ENCODE peak calls at places on chromosomes 1 and 21, in ten cellular contexts. P is mesenchymal stem cell; F is cardiac fibroblast; S is right lobe of liver; Q is bronchial epithelial cell; V is fibroblast of villous mesenchyme; T is lower lobe of right lung; G is Caco-2; U is heart right ventricle; L is effector memory CD4-positive, alpha-beta T cell. H is an unnamed sample.

GRCh38 chr1:199102239-199102638 is 463.4 kb downstream of the PTPRC start:
- DNase-seq in P (no peak), V (no peak), L (no peak), S (no peak), G (no peak), T (no peak), Q (no peak), U (no peak), F (no peak), H (no peak)

GRCh38 chr21:32940079-32941014 is 85.4 kb upstream of the OLIG2 start:
- DNase-seq in S (no peak), F (peak), G (peak), P (peak), L (peak), V (peak), U (peak), Q (peak), T (no peak), H (peak)

GRCh38 chr1:182087951-182088350 is 26.4 kb upstream of the ZNF648 start:
- DNase-seq in F (no peak), P (no peak), L (no peak), U (no peak), T (no peak), V (no peak), S (no peak), Q (peak), G (no peak), H (no peak)

GRCh38 chr1:111361761-111362160 is 65.8 kb downstream of the OVGP1 start:
- DNase-seq in F (peak), Q (no peak), U (no peak), L (no peak), S (no peak), G (no peak), V (no peak), T (no peak), P (no peak), H (no peak)

GRCh38 chr1:220331318-220331717 is 59.1 kb upstream of the RAB3GAP2 start:
- DNase-seq in V (no peak), L (no peak), U (no peak), P (no peak), S (no peak), G (no peak), Q (no peak), T (no peak), F (no peak), H (no peak)

GRCh38 chr1:15154480-15155036 is 1.0 kb downstream of the TMEM51 start:
- DNase-seq in L (no peak), G (no peak), P (peak), F (no peak), V (peak), U (no peak), T (peak), Q (peak), S (no peak), H (no peak)

GRCh38 chr1:214537219-214537618 is 14.2 kb downstream of the PTPN14 start:
- DNase-seq in L (no peak), F (peak), S (no peak), U (no peak), G (no peak), T (no peak), V (peak), Q (peak), P (peak), H (no peak)

GRCh38 chr1:193806079-193807048 is 620.0 kb upstream of the B3GALT2 start:
- DNase-seq in P (no peak), Q (no peak), G (no peak), U (no peak), F (no peak), T (no peak), V (no peak), S (no peak), L (no peak), H (no peak)

GRCh38 chr1:206557636-206558473 is 50.5 kb downstream of the RASSF5 start:
- DNase-seq in G (no peak), T (peak), Q (no peak), L (no peak), U (no peak), P (peak), F (no peak), V (no peak), S (no peak), H (peak)

GRCh38 chr1:69572921-69573320 is 5.2 kb downstream of the LRRC7 start:
- DNase-seq in Q (peak), P (peak), L (no peak), F (no peak), V (no peak), G (no peak), T (no peak), U (no peak), S (no peak), H (no peak)

GRCh38 chr1:84758968-84759491 is 68.8 kb upstream of the SSX2IP start:
- DNase-seq in G (no peak), L (no peak), U (peak), Q (no peak), V (peak), F (peak), T (no peak), S (no peak), P (peak), H (no peak)

GRCh38 chr1:172909606-172910326 is 141.0 kb downstream of the TNFSF18 start:
- DNase-seq in U (no peak), V (peak), F (peak), T (no peak), G (no peak), S (no peak), P (peak), L (no peak), Q (peak), H (no peak)

GRCh38 chr1:2796890-2797740 is 4.4 kb downstream of the TTC34 start:
- DNase-seq in G (no peak), S (no peak), L (no peak), U (no peak), T (peak), V (no peak), F (no peak), Q (no peak), P (no peak), H (no peak)

GRCh38 chr1:23444104-23444533 is 19.6 kb upstream of the TCEA3 start:
- DNase-seq in G (no peak), V (peak), T (peak), Q (no peak), P (peak), L (no peak), F (peak), U (peak), S (peak), H (no peak)

GRCh38 chr1:227887697-227888403 is 59.9 kb downstream of the WNT9A start:
- DNase-seq in Q (no peak), V (peak), L (peak), P (peak), G (no peak), U (peak), T (peak), S (peak), F (peak), H (no peak)

GRCh38 chr1:218344814-218345672 is at the start of gene TGFB2:
- DNase-seq in L (no peak), U (peak), V (peak), P (peak), Q (peak), T (no peak), S (no peak), F (peak), G (peak), H (no peak)

GRCh38 chr1:159981351-159982055 is 27.5 kb upstream of the SLAMF9 start:
- DNase-seq in T (no peak), V (no peak), L (no peak), S (no peak), P (no peak), Q (no peak), U (no peak), G (no peak), F (no peak), H (no peak)

GRCh38 chr1:178060789-178061556 is 32.9 kb upstream of the RASAL2 start:
- DNase-seq in Q (peak), L (no peak), F (peak), G (no peak), V (peak), P (peak), U (peak), S (no peak), T (no peak), H (no peak)

GRCh38 chr1:51792864-51793263 is 85.7 kb downstream of the NRDC start:
- DNase-seq in U (no peak), G (no peak), S (no peak), P (peak), F (peak), V (peak), T (no peak), L (no peak), Q (peak), H (no peak)

GRCh38 chr1:164728719-164729118 is 169.7 kb downstream of the PBX1 start:
- DNase-seq in S (no peak), L (no peak), Q (no peak), V (peak), F (peak), T (no peak), U (no peak), G (no peak), P (no peak), H (no peak)

GRCh38 chr1:203544485-203544884 is 50.5 kb downstream of the OPTC start:
- DNase-seq in U (no peak), F (no peak), Q (no peak), L (no peak), T (no peak), P (no peak), V (peak), G (no peak), S (no peak), H (no peak)

GRCh38 chr1:12040457-12041051 is 21.3 kb downstream of the MIIP start:
- DNase-seq in Q (peak), P (peak), T (no peak), S (no peak), U (no peak), L (no peak), G (no peak), V (peak), F (peak), H (peak)

GRCh38 chr1:78005755-78006154 is 1.0 kb downstream of the DNAJB4 start:
- DNase-seq in V (peak), T (no peak), S (no peak), P (peak), F (peak), G (no peak), Q (peak), U (peak), L (no peak), H (peak)

GRCh38 chr1:56434659-56435202 is 144.6 kb downstream of the PLPP3 start:
- DNase-seq in S (no peak), P (no peak), L (no peak), G (peak), Q (no peak), T (no peak), U (no peak), V (no peak), F (no peak), H (no peak)

GRCh38 chr1:14924455-14925325 is 228.9 kb upstream of the TMEM51 start:
- DNase-seq in T (peak), U (no peak), Q (no peak), G (no peak), F (peak), P (peak), S (peak), V (peak), L (no peak), H (no peak)

GRCh38 chr1:167794043-167794442 is 72.3 kb downstream of the MPZL1 start:
- DNase-seq in V (no peak), Q (peak), F (no peak), L (no peak), U (no peak), P (no peak), T (no peak), S (no peak), G (no peak), H (no peak)

GRCh38 chr1:180778782-180779398 is 133.8 kb upstream of the KIAA1614 start:
- DNase-seq in P (no peak), S (no peak), U (no peak), L (no peak), Q (peak), T (no peak), F (peak), G (peak), V (no peak), H (no peak)

GRCh38 chr1:11730429-11730861 is 5.5 kb upstream of the AGTRAP start:
- DNase-seq in Q (peak), P (peak), S (no peak), L (peak), T (no peak), V (peak), U (peak), G (no peak), F (peak), H (no peak)

GRCh38 chr1:184755226-184756065 is 788 bp upstream of the EDEM3 start:
- DNase-seq in S (no peak), T (no peak), U (no peak), L (no peak), P (no peak), F (peak), V (no peak), Q (peak), G (no peak), H (no peak)

GRCh38 chr1:197302775-197303174 is 34.7 kb downstream of the CRB1 start:
- DNase-seq in Q (peak), L (no peak), T (no peak), S (no peak), U (no peak), F (no peak), V (no peak), P (peak), G (no peak), H (no peak)

GRCh38 chr1:233520510-233521191 is 93.3 kb upstream of the KCNK1 start:
- DNase-seq in F (no peak), T (no peak), P (no peak), Q (peak), S (no peak), U (no peak), V (no peak), G (no peak), L (no peak), H (peak)

GRCh38 chr1:41752514-41753170 is 166.1 kb downstream of the HIVEP3 start:
- DNase-seq in L (no peak), S (no peak), F (no peak), U (no peak), Q (peak), P (no peak), V (no peak), G (no peak), T (no peak), H (no peak)

DNA sequence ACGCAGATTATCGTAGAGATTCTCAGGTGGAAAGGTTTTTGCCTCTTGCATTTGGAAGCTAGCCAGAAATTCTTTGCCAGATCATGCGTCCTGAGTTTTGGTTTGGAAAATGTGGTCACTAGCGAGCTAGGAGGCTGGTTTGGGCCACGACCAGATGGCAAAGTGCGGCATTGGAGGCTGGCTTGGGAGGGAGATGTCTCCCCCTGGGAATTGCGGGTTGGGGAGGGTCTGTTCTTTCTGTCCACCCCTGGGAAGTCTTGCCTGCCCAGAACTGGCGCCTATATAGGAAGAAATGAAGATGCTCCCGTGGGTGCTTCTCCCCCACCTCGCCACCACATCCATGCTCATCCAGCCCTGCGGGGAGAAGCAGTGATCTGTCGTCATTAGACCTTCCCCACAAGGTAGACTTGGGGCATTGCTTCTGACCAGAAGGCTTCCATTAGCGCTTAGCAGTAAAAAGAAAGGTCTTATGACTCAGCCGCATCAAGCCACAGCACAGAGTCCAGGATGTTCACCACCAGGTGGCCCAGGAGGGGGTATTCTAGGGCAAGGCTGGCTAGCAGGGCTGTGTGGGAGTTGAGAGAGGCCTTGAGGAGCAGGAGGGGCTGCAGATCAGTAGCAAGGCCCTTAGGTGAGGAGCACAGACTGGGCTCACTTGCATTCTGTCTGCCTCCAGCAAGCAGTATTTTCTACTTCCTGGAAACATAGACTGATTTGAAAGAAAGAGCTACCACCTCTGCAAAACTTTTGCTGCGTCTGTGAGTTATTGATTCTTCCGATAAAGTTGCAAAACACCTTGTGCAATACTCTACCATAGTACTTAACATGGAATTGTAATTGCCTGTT is 1.5 kb upstream of the PTP4A2 start:
- DNase-seq in L (peak), Q (peak), S (peak), F (peak), U (peak), V (peak), P (peak), G (peak), T (peak), H (no peak)
- H3K4me3 ChIP-seq in L (peak), Q (no peak), S (no peak), F (no peak), U (no peak), V (no peak), P (no peak), G (no peak), T (no peak), H (no peak)

GRCh38 chr1:151990856-151991198 is 2.8 kb downstream of the S100A10 start:
- DNase-seq in F (peak), P (peak), U (peak), L (no peak), Q (peak), G (no peak), S (no peak), T (no peak), V (peak), H (peak)
- H3K4me3 ChIP-seq in F (peak), P (no peak), U (peak), L (no peak), Q (peak), G (peak), S (no peak), T (peak), V (peak), H (peak)

GRCh38 chr1:21663951-21664805 is 5.0 kb downstream of the RAP1GAP start:
- DNase-seq in G (no peak), S (no peak), V (no peak), U (no peak), F (no peak), L (no peak), P (no peak), Q (no peak), T (no peak), H (no peak)
- H3K4me3 ChIP-seq in G (no peak), S (no peak), V (no peak), U (no peak), F (no peak), L (no peak), P (no peak), Q (no peak), T (no peak), H (no peak)

GRCh38 chr1:48858200-48858599 is 81.5 kb upstream of the BEND5 start:
- DNase-seq in P (no peak), L (no peak), G (no peak), V (no peak), F (no peak), Q (no peak), U (no peak), T (no peak), S (no peak), H (no peak)

GRCh38 chr1:48848035-48848434 is 71.3 kb upstream of the BEND5 start:
- DNase-seq in G (no peak), L (no peak), F (no peak), P (no peak), U (no peak), T (no peak), S (no peak), Q (no peak), V (no peak), H (no peak)

GRCh38 chr1:48851638-48852037 is 74.9 kb upstream of the BEND5 start:
- DNase-seq in P (no peak), L (no peak), T (no peak), Q (no peak), G (no peak), U (no peak), F (peak), S (no peak), V (no peak), H (no peak)

GRCh38 chr1:48853006-48853405 is 76.3 kb upstream of the BEND5 start:
- DNase-seq in G (no peak), P (peak), S (no peak), Q (peak), U (no peak), F (peak), V (peak), L (no peak), T (no peak), H (no peak)
- H3K4me3 ChIP-seq in G (no peak), P (no peak), S (no peak), Q (no peak), U (no peak), F (no peak), V (no peak), L (no peak), T (no peak), H (no peak)

GRCh38 chr1:71365451-71365850 is 284.6 kb upstream of the ZRANB2 start:
- DNase-seq in F (peak), U (no peak), P (peak), Q (peak), L (no peak), T (no peak), V (peak), S (no peak), G (no peak), H (no peak)

GRCh38 chr1:71364236-71364635 is 283.4 kb upstream of the ZRANB2 start:
- DNase-seq in T (no peak), U (no peak), G (no peak), L (no peak), F (peak), V (peak), S (no peak), P (no peak), Q (no peak), H (no peak)
- H3K4me3 ChIP-seq in T (no peak), U (no peak), G (no peak), L (no peak), F (no peak), V (no peak), S (no peak), P (no peak), Q (no peak), H (no peak)

GRCh38 chr1:34866762-34867109 is 7.2 kb upstream of the SMIM12 start:
- DNase-seq in T (no peak), F (no peak), V (no peak), S (no peak), P (no peak), L (no peak), G (no peak), Q (no peak), U (no peak), H (no peak)
- H3K4me3 ChIP-seq in T (peak), F (peak), V (peak), S (peak), P (no peak), L (peak), G (no peak), Q (peak), U (peak), H (peak)

GRCh38 chr1:9257851-9258250 is 23.3 kb downstream of the H6PD start:
- DNase-seq in S (no peak), V (no peak), F (no peak), L (no peak), T (peak), Q (no peak), G (no peak), P (no peak), U (no peak), H (no peak)

GRCh38 chr1:9261496-9261895 is 26.9 kb downstream of the H6PD start:
- DNase-seq in Q (no peak), G (no peak), V (no peak), F (no peak), S (no peak), P (no peak), U (no peak), T (no peak), L (no peak), H (no peak)

GRCh38 chr1:9256332-9256731 is 21.8 kb downstream of the H6PD start:
- DNase-seq in G (no peak), V (no peak), F (no peak), U (no peak), P (no peak), S (no peak), Q (no peak), T (peak), L (no peak), H (no peak)

GRCh38 chr1:9260086-9260766 is 25.7 kb downstream of the H6PD start:
- DNase-seq in P (peak), L (no peak), U (no peak), S (no peak), Q (no peak), G (no peak), F (peak), T (no peak), V (no peak), H (no peak)

GRCh38 chr1:9258629-9259028 is 24.1 kb downstream of the H6PD start:
- DNase-seq in G (no peak), P (no peak), L (no peak), U (no peak), F (no peak), S (no peak), V (no peak), Q (no peak), T (no peak), H (no peak)
- H3K4me3 ChIP-seq in G (no peak), P (no peak), L (no peak), U (no peak), F (no peak), S (no peak), V (no peak), Q (no peak), T (no peak), H (no peak)

DNA sequence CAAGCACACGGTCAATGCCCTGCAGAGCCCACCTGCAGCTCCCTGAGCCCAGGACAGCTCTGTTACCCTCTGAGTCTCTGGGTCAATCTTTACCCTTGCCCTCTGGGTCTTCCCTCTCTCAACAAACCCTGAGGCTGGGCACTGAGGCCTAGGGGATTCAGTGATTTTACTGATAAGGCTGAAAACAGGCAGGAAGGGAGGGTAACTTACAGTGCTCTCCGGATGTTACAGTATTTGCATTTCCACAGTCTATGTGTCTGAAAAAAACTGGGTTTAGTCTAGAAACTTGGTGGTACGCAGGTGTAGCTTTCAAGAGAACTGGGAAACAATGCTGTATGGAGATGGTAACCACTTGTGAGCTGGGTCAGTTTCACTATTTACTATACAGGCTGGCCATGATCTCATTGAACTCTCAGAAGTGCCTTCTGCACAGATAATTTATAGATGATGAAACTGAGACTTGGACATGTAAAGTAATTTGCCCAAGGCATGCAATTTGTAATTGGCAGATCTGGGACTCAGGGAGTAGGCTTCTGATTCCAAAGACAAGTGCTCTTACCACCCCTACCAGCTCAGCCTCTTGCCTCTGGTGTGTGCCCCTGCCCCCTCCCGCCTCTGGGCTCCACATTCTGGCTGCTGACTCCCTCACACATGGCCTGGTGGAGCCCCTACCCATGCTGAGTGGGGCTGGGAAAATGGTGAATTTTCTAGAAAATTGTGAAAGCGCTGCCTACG is 48.8 kb downstream of the TENT5C start:
- DNase-seq in V (no peak), P (peak), S (no peak), L (no peak), F (no peak), U (no peak), Q (peak), G (no peak), T (no peak), H (no peak)
- H3K4me3 ChIP-seq in V (no peak), P (no peak), S (no peak), L (peak), F (no peak), U (no peak), Q (no peak), G (no peak), T (no peak), H (no peak)

H was measured in LNCaP clone FGC.